ENCODE peak calls at places on chromosomes 7 and 10, in eight cellular contexts. One of them, this sample, is unnamed.
A peak's percentile ranks its signal among the peaks of the same experiment; 100 is the strongest.

GRCh38 chr7:1242129-1242572 is 9.5 kb downstream of the UNCX start:
- DNase-seq in endothelial cell: no peak
- DNase-seq in iPS DF 19.7: no peak
- DNase-seq in pancreas: no peak
- DNase-seq in mesendoderm: no peak
- DNase-seq in activated gamma-delta T cell treated with Interleukin-2 at 50 U/mL for 16 hours: no peak
- DNase-seq in NAMALWA: no peak
- DNase-seq in effector memory CD8-positive, alpha-beta T cell: no peak
- DNase-seq in this sample: no peak

GRCh38 chr7:1516586-1517251 is 12.5 kb upstream of the INTS1 start:
- DNase-seq in endothelial cell: no peak
- DNase-seq in iPS DF 19.7: no peak
- DNase-seq in pancreas: no peak
- DNase-seq in mesendoderm: no peak
- DNase-seq in activated gamma-delta T cell treated with Interleukin-2 at 50 U/mL for 16 hours: no peak
- DNase-seq in NAMALWA: no peak
- DNase-seq in effector memory CD8-positive, alpha-beta T cell: no peak
- DNase-seq in this sample: no peak

GRCh38 chr7:39761435-39761834 is 138.1 kb downstream of the RALA start:
- DNase-seq in endothelial cell: no peak
- DNase-seq in iPS DF 19.7: no peak
- DNase-seq in pancreas: no peak
- DNase-seq in mesendoderm: no peak
- DNase-seq in activated gamma-delta T cell treated with Interleukin-2 at 50 U/mL for 16 hours: no peak
- DNase-seq in NAMALWA: no peak
- DNase-seq in effector memory CD8-positive, alpha-beta T cell: no peak
- DNase-seq in this sample: no peak

GRCh38 chr10:115989621-115990020 is 283.4 kb downstream of the GFRA1 start:
- DNase-seq in endothelial cell: no peak
- DNase-seq in iPS DF 19.7: no peak
- DNase-seq in pancreas: no peak
- DNase-seq in mesendoderm: no peak
- DNase-seq in activated gamma-delta T cell treated with Interleukin-2 at 50 U/mL for 16 hours: no peak
- DNase-seq in NAMALWA: no peak
- DNase-seq in effector memory CD8-positive, alpha-beta T cell: no peak
- DNase-seq in this sample: no peak

GRCh38 chr7:38932509-38933168 is 23.6 kb upstream of the VPS41 start:
- DNase-seq in endothelial cell: peak; percentile 76
- DNase-seq in iPS DF 19.7: peak; percentile 35
- DNase-seq in pancreas: peak; percentile 89
- DNase-seq in mesendoderm: peak; percentile 78
- DNase-seq in activated gamma-delta T cell treated with Interleukin-2 at 50 U/mL for 16 hours: peak; percentile 21
- DNase-seq in NAMALWA: peak; percentile 81
- DNase-seq in effector memory CD8-positive, alpha-beta T cell: peak; percentile 14
- DNase-seq in this sample: peak; percentile 74

GRCh38 chr7:123190109-123190831 is 9.5 kb downstream of the SLC13A1 start:
- DNase-seq in endothelial cell: no peak
- DNase-seq in iPS DF 19.7: no peak
- DNase-seq in pancreas: no peak
- DNase-seq in mesendoderm: no peak
- DNase-seq in activated gamma-delta T cell treated with Interleukin-2 at 50 U/mL for 16 hours: no peak
- DNase-seq in NAMALWA: peak; percentile 41
- DNase-seq in effector memory CD8-positive, alpha-beta T cell: no peak
- DNase-seq in this sample: no peak

GRCh38 chr7:70502117-70502516 is 629.8 kb upstream of the GALNT17 start:
- DNase-seq in endothelial cell: no peak
- DNase-seq in iPS DF 19.7: no peak
- DNase-seq in pancreas: no peak
- DNase-seq in mesendoderm: no peak
- DNase-seq in activated gamma-delta T cell treated with Interleukin-2 at 50 U/mL for 16 hours: no peak
- DNase-seq in NAMALWA: no peak
- DNase-seq in effector memory CD8-positive, alpha-beta T cell: no peak
- DNase-seq in this sample: no peak

GRCh38 chr7:77197135-77197534 is 2.5 kb downstream of the FGL2 start:
- DNase-seq in endothelial cell: no peak
- DNase-seq in iPS DF 19.7: no peak
- DNase-seq in pancreas: no peak
- DNase-seq in mesendoderm: no peak
- DNase-seq in activated gamma-delta T cell treated with Interleukin-2 at 50 U/mL for 16 hours: no peak
- DNase-seq in NAMALWA: no peak
- DNase-seq in effector memory CD8-positive, alpha-beta T cell: no peak
- DNase-seq in this sample: no peak

GRCh38 chr7:27098493-27099223 is 2.9 kb upstream of the HOXA1 start:
- DNase-seq in endothelial cell: no peak
- DNase-seq in iPS DF 19.7: no peak
- DNase-seq in pancreas: no peak
- DNase-seq in mesendoderm: peak; percentile 71
- DNase-seq in activated gamma-delta T cell treated with Interleukin-2 at 50 U/mL for 16 hours: no peak
- DNase-seq in NAMALWA: no peak
- DNase-seq in effector memory CD8-positive, alpha-beta T cell: no peak
- DNase-seq in this sample: peak; percentile 73

GRCh38 chr10:52216852-52217251 is 97.2 kb upstream of the DKK1 start:
- DNase-seq in endothelial cell: peak; percentile 15
- DNase-seq in iPS DF 19.7: no peak
- DNase-seq in pancreas: no peak
- DNase-seq in mesendoderm: no peak
- DNase-seq in activated gamma-delta T cell treated with Interleukin-2 at 50 U/mL for 16 hours: no peak
- DNase-seq in NAMALWA: peak; percentile 61
- DNase-seq in effector memory CD8-positive, alpha-beta T cell: no peak
- DNase-seq in this sample: peak; percentile 68

GRCh38 chr7:39085590-39086049 is 107.9 kb downstream of the POU6F2 start:
- DNase-seq in endothelial cell: no peak
- DNase-seq in iPS DF 19.7: peak; percentile 15
- DNase-seq in pancreas: no peak
- DNase-seq in mesendoderm: peak; percentile 80
- DNase-seq in activated gamma-delta T cell treated with Interleukin-2 at 50 U/mL for 16 hours: no peak
- DNase-seq in NAMALWA: no peak
- DNase-seq in effector memory CD8-positive, alpha-beta T cell: no peak
- DNase-seq in this sample: no peak

GRCh38 chr7:45082831-45083331 is 5.9 kb downstream of the NACAD start:
- DNase-seq in endothelial cell: no peak
- DNase-seq in iPS DF 19.7: no peak
- DNase-seq in pancreas: no peak
- DNase-seq in mesendoderm: no peak
- DNase-seq in activated gamma-delta T cell treated with Interleukin-2 at 50 U/mL for 16 hours: peak; percentile 3
- DNase-seq in NAMALWA: no peak
- DNase-seq in effector memory CD8-positive, alpha-beta T cell: no peak
- DNase-seq in this sample: peak; percentile 48

GRCh38 chr10:1190791-1191490 is 134.8 kb downstream of the WDR37 start:
- DNase-seq in endothelial cell: no peak
- DNase-seq in iPS DF 19.7: no peak
- DNase-seq in pancreas: peak; percentile 21
- DNase-seq in mesendoderm: no peak
- DNase-seq in activated gamma-delta T cell treated with Interleukin-2 at 50 U/mL for 16 hours: no peak
- DNase-seq in NAMALWA: no peak
- DNase-seq in effector memory CD8-positive, alpha-beta T cell: no peak
- DNase-seq in this sample: no peak

GRCh38 chr10:15167411-15168295 is 840 bp downstream of the NMT2 start:
- DNase-seq in endothelial cell: peak; percentile 77
- DNase-seq in iPS DF 19.7: no peak
- DNase-seq in pancreas: peak; percentile 75
- DNase-seq in mesendoderm: peak; percentile 86
- DNase-seq in activated gamma-delta T cell treated with Interleukin-2 at 50 U/mL for 16 hours: peak; percentile 46
- DNase-seq in NAMALWA: peak; percentile 37
- DNase-seq in effector memory CD8-positive, alpha-beta T cell: peak; percentile 36
- DNase-seq in this sample: peak; percentile 88

GRCh38 chr7:8620169-8620568 is 186.8 kb downstream of the NXPH1 start:
- DNase-seq in endothelial cell: no peak
- DNase-seq in iPS DF 19.7: no peak
- DNase-seq in pancreas: no peak
- DNase-seq in mesendoderm: no peak
- DNase-seq in activated gamma-delta T cell treated with Interleukin-2 at 50 U/mL for 16 hours: no peak
- DNase-seq in NAMALWA: no peak
- DNase-seq in effector memory CD8-positive, alpha-beta T cell: no peak
- DNase-seq in this sample: no peak